ENCODE peak calls at places on chromosomes 6 and 20, in five cellular contexts. G is A549; B is CD4-positive, alpha-beta T cell; U is GM12865; Q is MM.1S. E is an unnamed sample.

GRCh38 chr6:147366290-147366689 is 142.2 kb upstream of the SAMD5 start:
- DNase-seq in G (no peak), B (no peak), U (no peak), Q (no peak), E (no peak)

GRCh38 chr6:88920777-88921728 is 42.4 kb downstream of the RNGTT start:
- DNase-seq in G (no peak), B (no peak), U (no peak), Q (no peak), E (no peak)

GRCh38 chr6:167733740-167734661 is 92.7 kb upstream of the AFDN start:
- DNase-seq in G (no peak), B (no peak), U (no peak), Q (no peak), E (no peak)

GRCh38 chr6:11424395-11425050 is 113.0 kb upstream of the TMEM170B start:
- DNase-seq in G (no peak), B (no peak), U (no peak), Q (no peak), E (no peak)

GRCh38 chr20:8796088-8796665 is 272.7 kb upstream of the PLCB4 start:
- DNase-seq in G (no peak), B (no peak), U (no peak), Q (no peak), E (no peak)

GRCh38 chr6:114000066-114000465 is 29.1 kb upstream of the HDAC2 start:
- DNase-seq in G (no peak), B (no peak), U (no peak), Q (no peak), E (no peak)

GRCh38 chr6:110232456-110232855 is 52.2 kb downstream of the CDC40 start:
- DNase-seq in G (no peak), B (no peak), U (no peak), Q (no peak), E (no peak)

GRCh38 chr6:195861-196360 is 96.4 kb upstream of the DUSP22 start:
- DNase-seq in G (no peak), B (peak), U (no peak), Q (peak), E (no peak)

GRCh38 chr6:114364295-114364694 is 21.5 kb upstream of the HS3ST5 start:
- DNase-seq in G (peak), B (no peak), U (no peak), Q (no peak), E (no peak)

GRCh38 chr6:142950291-142950690 is 5.3 kb upstream of the HIVEP2 start:
- DNase-seq in G (peak), B (no peak), U (no peak), Q (no peak), E (no peak)

GRCh38 chr20:48283470-48284110 is 498.3 kb upstream of the SULF2 start:
- DNase-seq in G (peak), B (no peak), U (no peak), Q (no peak), E (peak)

GRCh38 chr20:961768-962167 is 40.3 kb downstream of the RSPO4 start:
- DNase-seq in G (no peak), B (no peak), U (no peak), Q (no peak), E (no peak)

GRCh38 chr6:107977283-107977682 is 19.3 kb upstream of the SEC63 start:
- DNase-seq in G (peak), B (no peak), U (peak), Q (no peak), E (peak)

GRCh38 chr6:46042355-46042999 is 26.8 kb upstream of the CLIC5 start:
- DNase-seq in G (peak), B (no peak), U (peak), Q (peak), E (peak)

GRCh38 chr6:166417285-166417691 is 34.5 kb upstream of the MPC1 start:
- DNase-seq in G (no peak), B (peak), U (peak), Q (no peak), E (no peak)

GRCh38 chr6:109008537-109008950 is 86.1 kb downstream of the SESN1 start:
- DNase-seq in G (no peak), B (no peak), U (no peak), Q (no peak), E (no peak)

GRCh38 chr6:43143235-43144124 is 27.6 kb upstream of the SRF start:
- DNase-seq in G (peak), B (peak), U (peak), Q (peak), E (peak)

GRCh38 chr6:154950979-154951378 is 44.1 kb upstream of the TIAM2 start:
- DNase-seq in G (no peak), B (no peak), U (no peak), Q (no peak), E (no peak)

GRCh38 chr20:2879148-2879547 is 5.9 kb downstream of the PTPRA start:
- DNase-seq in G (no peak), B (no peak), U (no peak), Q (no peak), E (no peak)

GRCh38 chr20:62921119-62921687 is 5.1 kb downstream of the DIDO1 start:
- DNase-seq in G (peak), B (peak), U (peak), Q (peak), E (peak)

GRCh38 chr20:57870597-57871236 is 160.9 kb upstream of the PMEPA1 start:
- DNase-seq in G (no peak), B (no peak), U (no peak), Q (no peak), E (no peak)

GRCh38 chr6:56245903-56246351 is 1.5 kb downstream of the COL21A1 start:
- DNase-seq in G (no peak), B (no peak), U (no peak), Q (no peak), E (no peak)

GRCh38 chr6:98942263-98942803 is 5.4 kb downstream of the FBXL4 start:
- DNase-seq in G (peak), B (no peak), U (no peak), Q (no peak), E (no peak)

GRCh38 chr20:46631212-46631869 is 19.9 kb downstream of the SLC13A3 start:
- DNase-seq in G (peak), B (no peak), U (no peak), Q (no peak), E (no peak)

GRCh38 chr20:35131953-35132352 is 15.2 kb downstream of the EDEM2 start:
- DNase-seq in G (no peak), B (no peak), U (no peak), Q (no peak), E (no peak)
- TF ChIP-seq CTCF in G (no peak), B (no peak), U (no peak), Q (no peak), E (no peak)

GRCh38 chr6:38739532-38739931 is 24.4 kb downstream of the DNAH8 start:
- DNase-seq in G (no peak), B (no peak), U (no peak), Q (no peak), E (no peak)
- TF ChIP-seq CTCF in G (peak), B (no peak), U (no peak), Q (peak), E (peak)

GRCh38 chr6:3263091-3263490 is 4.3 kb downstream of the PSMG4 start:
- DNase-seq in G (no peak), B (no peak), U (no peak), Q (no peak), E (no peak)
- TF ChIP-seq CTCF in G (no peak), B (no peak), U (no peak), Q (no peak), E (no peak)

DNA sequence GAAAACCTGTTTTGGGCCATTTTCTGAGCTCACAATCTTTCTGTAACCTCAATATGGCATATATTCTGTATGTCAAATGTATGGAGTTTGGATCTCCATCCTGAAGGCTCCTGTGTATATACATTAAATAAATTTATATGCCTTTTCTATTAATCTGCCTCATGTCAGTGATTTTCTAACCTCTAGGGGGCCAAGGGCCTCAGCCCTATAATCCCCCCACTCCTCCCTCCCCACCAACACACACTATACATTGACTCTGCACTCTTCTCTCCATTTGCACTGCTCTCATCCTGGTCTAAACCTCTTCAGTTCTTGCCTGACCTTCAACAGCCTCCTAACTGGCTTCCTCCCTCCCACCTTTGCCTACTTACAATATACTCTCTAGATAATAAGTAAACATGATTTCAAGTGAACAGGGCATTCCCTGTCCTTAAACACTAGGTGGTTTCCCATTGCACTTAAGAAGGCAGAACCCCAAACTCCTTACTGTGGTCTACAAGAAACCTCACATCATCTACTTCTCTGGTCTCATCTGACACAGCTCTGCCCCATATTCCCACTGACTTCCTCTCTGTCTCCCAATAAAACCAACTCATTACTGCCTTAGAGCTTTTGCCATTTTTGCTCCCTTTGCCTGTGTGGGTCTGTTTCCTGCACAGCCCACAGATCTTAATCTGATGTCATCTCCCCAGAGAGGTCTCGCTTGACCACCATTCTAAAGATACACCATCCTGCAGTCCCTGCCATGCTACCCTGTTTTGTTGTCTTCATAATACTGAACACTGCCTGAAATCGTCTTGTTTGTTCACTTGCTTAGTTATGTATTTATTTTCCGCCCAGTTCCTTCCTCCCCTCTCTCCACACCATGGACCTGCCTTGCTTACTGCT is 213.7 kb downstream of the SYNE1 start:
- DNase-seq in G (no peak), B (no peak), U (peak), Q (no peak), E (no peak)
- TF ChIP-seq CTCF in G (no peak), B (no peak), U (no peak), Q (no peak), E (no peak)